ENCODE peak calls at places on chromosomes 1 and 21, in nine cellular contexts. K, E, L, C, H, V, Y, J and W are unnamed samples.

GRCh38 chr1:177128665-177129281 is 35.7 kb downstream of the ASTN1 start:
- DNase-seq in K (no peak), E (no peak), L (no peak), C (no peak), H (no peak), V (no peak), Y (no peak), J (no peak), W (no peak)

GRCh38 chr21:37682908-37683307 is 233.3 kb downstream of the KCNJ6 start:
- DNase-seq in K (no peak), E (no peak), L (no peak), C (no peak), H (no peak), V (no peak), Y (no peak), J (peak; percentile 28), W (no peak)

GRCh38 chr1:150144606-150145005 is 5.1 kb upstream of the PLEKHO1 start:
- DNase-seq in K (no peak), E (no peak), L (no peak), C (no peak), H (no peak), V (no peak), Y (no peak), J (no peak), W (no peak)

GRCh38 chr1:88302843-88303486 is 381.1 kb upstream of the PKN2 start:
- DNase-seq in K (no peak), E (peak; percentile 9), L (no peak), C (peak; percentile 8), H (peak; percentile 13), V (peak; percentile 50), Y (no peak), J (peak; percentile 43), W (peak; percentile 3)

GRCh38 chr1:199290186-199290585 is 651.3 kb downstream of the PTPRC start:
- DNase-seq in K (no peak), E (no peak), L (peak; percentile 42), C (no peak), H (no peak), V (no peak), Y (no peak), J (peak; percentile 84), W (no peak)

GRCh38 chr21:32351428-32351827 is 41.4 kb downstream of the URB1 start:
- DNase-seq in K (no peak), E (peak; percentile 11), L (peak; percentile 91), C (no peak), H (no peak), V (no peak), Y (no peak), J (no peak), W (no peak)

GRCh38 chr1:39926343-39926769 is 24.6 kb upstream of the MYCL start:
- DNase-seq in K (no peak), E (no peak), L (no peak), C (no peak), H (no peak), V (peak; percentile 35), Y (no peak), J (peak; percentile 50), W (peak; percentile 89)

GRCh38 chr1:235954306-235955283 is 87.9 kb upstream of the LYST start:
- DNase-seq in K (no peak), E (peak; percentile 94), L (no peak), C (peak; percentile 13), H (no peak), V (no peak), Y (no peak), J (peak; percentile 35), W (peak; percentile 68)

GRCh38 chr1:212234431-212235298 is 50.5 kb upstream of the PPP2R5A start:
- DNase-seq in K (peak; percentile 82), E (peak; percentile 56), L (peak; percentile 95), C (no peak), H (no peak), V (peak; percentile 95), Y (no peak), J (peak; percentile 94), W (no peak)

GRCh38 chr1:79052829-79053449 is 46.4 kb upstream of the ADGRL4 start:
- DNase-seq in K (no peak), E (no peak), L (no peak), C (no peak), H (no peak), V (no peak), Y (no peak), J (no peak), W (no peak)

GRCh38 chr1:228012555-228012954 is 5.8 kb downstream of the WNT3A start:
- DNase-seq in K (no peak), E (no peak), L (no peak), C (no peak), H (no peak), V (no peak), Y (no peak), J (no peak), W (no peak)

GRCh38 chr1:65467536-65467935 is 47.1 kb downstream of the LEPR start:
- DNase-seq in K (peak; percentile 5), E (peak; percentile 2), L (peak; percentile 18), C (peak; percentile 51), H (peak; percentile 47), V (peak; percentile 14), Y (no peak), J (peak; percentile 56), W (no peak)

GRCh38 chr1:47555841-47556616 is 118.2 kb downstream of the FOXD2 start:
- DNase-seq in K (no peak), E (no peak), L (no peak), C (no peak), H (no peak), V (no peak), Y (no peak), J (no peak), W (peak; percentile 24)

GRCh38 chr1:210201671-210202070 is 30.9 kb upstream of the SERTAD4 start:
- DNase-seq in K (no peak), E (no peak), L (no peak), C (no peak), H (no peak), V (no peak), Y (no peak), J (peak; percentile 30), W (no peak)

GRCh38 chr1:40638097-40639036 is 27.1 kb downstream of the RIMS3 start:
- DNase-seq in K (no peak), E (no peak), L (no peak), C (no peak), H (no peak), V (no peak), Y (no peak), J (no peak), W (no peak)

GRCh38 chr1:212858461-212859265 is 588 bp downstream of the FLVCR1 start:
- DNase-seq in K (peak; percentile 32), E (peak; percentile 45), L (peak; percentile 48), C (no peak), H (peak; percentile 48), V (peak; percentile 34), Y (no peak), J (peak; percentile 39), W (peak; percentile 23)

GRCh38 chr1:31788825-31789256 is 24.7 kb upstream of the ADGRB2 start:
- DNase-seq in K (peak; percentile 39), E (no peak), L (peak; percentile 66), C (no peak), H (peak; percentile 62), V (no peak), Y (no peak), J (peak; percentile 79), W (no peak)

GRCh38 chr1:111813440-111814304 is 58.0 kb downstream of the DDX20 start:
- DNase-seq in K (no peak), E (no peak), L (no peak), C (no peak), H (no peak), V (no peak), Y (no peak), J (no peak), W (no peak)

GRCh38 chr1:174160109-174160473 is 771 bp downstream of the RABGAP1L start:
- DNase-seq in K (peak; percentile 31), E (peak; percentile 54), L (peak; percentile 67), C (peak; percentile 39), H (no peak), V (peak; percentile 37), Y (peak; percentile 24), J (peak; percentile 38), W (no peak)

GRCh38 chr1:114510235-114511047 is 562 bp downstream of the TRIM33 start:
- DNase-seq in K (no peak), E (peak; percentile 55), L (peak; percentile 63), C (peak; percentile 57), H (peak; percentile 60), V (peak; percentile 25), Y (peak; percentile 38), J (peak; percentile 39), W (no peak)

GRCh38 chr1:1996207-1996651 is 7.4 kb downstream of the CFAP74 start:
- DNase-seq in K (no peak), E (no peak), L (no peak), C (no peak), H (no peak), V (no peak), Y (no peak), J (peak; percentile 33), W (no peak)

GRCh38 chr1:35454616-35455015 is 102.6 kb downstream of the KIAA0319L start:
- DNase-seq in K (no peak), E (peak; percentile 63), L (peak; percentile 60), C (no peak), H (no peak), V (peak; percentile 65), Y (no peak), J (peak; percentile 95), W (no peak)

GRCh38 chr1:236489710-236490377 is 33.9 kb upstream of the LGALS8 start:
- DNase-seq in K (peak; percentile 72), E (peak; percentile 56), L (peak; percentile 41), C (no peak), H (peak; percentile 42), V (peak; percentile 57), Y (peak; percentile 34), J (peak; percentile 80), W (no peak)

GRCh38 chr21:23009360-23009759 is 2011.2 kb downstream of the NCAM2 start:
- DNase-seq in K (no peak), E (no peak), L (no peak), C (no peak), H (no peak), V (no peak), Y (no peak), J (no peak), W (no peak)

GRCh38 chr1:28577738-28578536 is 14.1 kb upstream of the RAB42 start:
- DNase-seq in K (no peak), E (peak; percentile 43), L (peak; percentile 52), C (no peak), H (no peak), V (no peak), Y (no peak), J (no peak), W (no peak)

GRCh38 chr1:8155528-8156186 is 129.5 kb upstream of the ERRFI1 start:
- DNase-seq in K (peak; percentile 13), E (no peak), L (peak; percentile 83), C (no peak), H (no peak), V (peak; percentile 43), Y (no peak), J (peak; percentile 60), W (peak; percentile 24)

GRCh38 chr1:110616587-110616986 is 10.4 kb upstream of the KCNA2 start:
- DNase-seq in K (no peak), E (no peak), L (peak; percentile 32), C (no peak), H (peak; percentile 32), V (peak; percentile 5), Y (no peak), J (peak; percentile 22), W (no peak)